ENCODE peak calls at places on chromosomes 3 and 15, in ten cellular contexts. A, B, D, G, J, Y, K, W, Z and R are unnamed samples.

GRCh38 chr3:50164481-50164880 is 9.4 kb downstream of the SEMA3F start:
- DNase-seq in Z (no peak), J (no peak), K (no peak), A (no peak), D (no peak), W (no peak), G (no peak), Y (no peak), B (no peak), R (no peak)

GRCh38 chr15:60077581-60078359 is 73.7 kb downstream of the FOXB1 start:
- DNase-seq in W (no peak), J (no peak), Y (no peak), K (no peak), A (peak; percentile 30), Z (no peak), B (no peak), G (no peak), D (no peak), R (no peak)

GRCh38 chr3:120244834-120245225 is 40.2 kb downstream of the GPR156 start:
- DNase-seq in J (no peak), A (no peak), W (no peak), Z (no peak), K (no peak), Y (no peak), B (no peak), D (no peak), G (no peak), R (peak; percentile 33)

GRCh38 chr15:29822685-29823459 is 604 bp upstream of the TJP1 start:
- DNase-seq in G (no peak), J (peak; percentile 71), D (no peak), K (no peak), B (peak; percentile 95), A (no peak), W (peak; percentile 71), Z (peak; percentile 80), Y (no peak), R (peak; percentile 84)

GRCh38 chr3:155780291-155780690 is 25.8 kb downstream of the C3orf33 start:
- DNase-seq in A (no peak), K (no peak), D (no peak), Z (no peak), Y (no peak), J (no peak), B (no peak), G (no peak), W (no peak), R (no peak)

GRCh38 chr3:124261301-124261700 is 269.4 kb upstream of the ROPN1 start:
- DNase-seq in Z (peak; percentile 25), D (no peak), J (no peak), B (no peak), K (no peak), W (no peak), G (no peak), Y (no peak), A (no peak), R (peak; percentile 45)

GRCh38 chr15:68829068-68829467 is 8.4 kb upstream of the ANP32A start:
- DNase-seq in Y (no peak), Z (no peak), W (no peak), B (no peak), G (no peak), J (peak; percentile 41), K (no peak), D (no peak), A (peak; percentile 47), R (peak; percentile 63)

GRCh38 chr3:124826703-124827102 is 60.5 kb downstream of the ITGB5 start:
- DNase-seq in A (no peak), G (no peak), Z (peak; percentile 87), W (peak; percentile 81), K (no peak), B (no peak), Y (no peak), D (no peak), J (no peak), R (peak; percentile 87)

GRCh38 chr15:76060098-76060989 is 559 bp downstream of the TMEM266 start:
- DNase-seq in G (no peak), B (no peak), K (no peak), A (peak; percentile 45), Y (peak; percentile 6), J (no peak), D (no peak), W (no peak), Z (no peak), R (no peak)

GRCh38 chr3:195895078-195895899 is 13.1 kb downstream of the TNK2 start:
- DNase-seq in W (no peak), Z (peak; percentile 39), G (peak; percentile 95), B (no peak), K (peak; percentile 14), J (peak; percentile 70), D (peak; percentile 30), A (peak; percentile 78), Y (peak; percentile 48), R (no peak)

GRCh38 chr3:4351164-4351855 is 48.1 kb downstream of the SETMAR start:
- DNase-seq in K (no peak), G (no peak), B (no peak), Y (peak; percentile 21), W (peak; percentile 73), J (no peak), Z (peak; percentile 6), D (no peak), A (peak; percentile 30), R (no peak)

GRCh38 chr15:71079208-71080044 is 35.8 kb upstream of the THSD4 start:
- DNase-seq in J (no peak), G (no peak), Y (no peak), W (peak; percentile 82), D (no peak), A (no peak), Z (peak; percentile 90), B (no peak), K (no peak), R (peak; percentile 62)